ENCODE peak calls at places on chromosomes 4 and X, in six cellular contexts. A is hypothalamus; S is iris pigment epithelial cell; Z is CD8-positive, alpha-beta memory T cell; K is NCI-H2081; T is activated CD4-positive, CD25-positive, alpha-beta regulatory T cell. J is an unnamed sample.

GRCh38 chr4:148062301-148062950 is 330.5 kb downstream of the ARHGAP10 start:
- DNase-seq in A (no peak), S (no peak), Z (no peak), K (no peak), T (no peak), J (no peak)

GRCh38 chr4:142846729-142847606 is 867 bp upstream of the INPP4B start:
- DNase-seq in A (peak), S (no peak), Z (peak), K (peak), T (peak), J (peak)

GRCh38 chr4:115657991-115658390 is 544.6 kb upstream of the NDST4 start:
- DNase-seq in A (no peak), S (no peak), Z (no peak), K (no peak), T (no peak), J (peak)

GRCh38 chr4:3819210-3819919 is 53.2 kb downstream of the ADRA2C start:
- DNase-seq in A (no peak), S (no peak), Z (no peak), K (no peak), T (no peak), J (no peak)

GRCh38 chrX:76454456-76454927 is 27.0 kb downstream of the MAGEE1 start:
- DNase-seq in A (no peak), S (peak), Z (no peak), K (no peak), T (no peak), J (peak)

GRCh38 chrX:21479695-21480280 is 105.6 kb downstream of the CNKSR2 start:
- DNase-seq in A (no peak), S (peak), Z (no peak), K (peak), T (no peak), J (peak)

GRCh38 chrX:29275928-29276327 is 688.7 kb downstream of the IL1RAPL1 start:
- DNase-seq in A (no peak), S (no peak), Z (no peak), K (no peak), T (no peak), J (no peak)

GRCh38 chr4:37685211-37685725 is 908 bp downstream of the RELL1 start:
- DNase-seq in A (no peak), S (peak), Z (peak), K (peak), T (no peak), J (peak)

GRCh38 chr4:110361921-110362320 is 114.0 kb upstream of the ENPEP start:
- DNase-seq in A (no peak), S (peak), Z (no peak), K (no peak), T (no peak), J (peak)

GRCh38 chrX:4622768-4623167 is 909.3 kb upstream of the PRKX start:
- DNase-seq in A (no peak), S (no peak), Z (no peak), K (peak), T (no peak), J (peak)

GRCh38 chr4:163866728-163867313 is 372.3 kb downstream of the TMA16 start:
- DNase-seq in A (no peak), S (peak), Z (no peak), K (no peak), T (no peak), J (no peak)

GRCh38 chr4:87732033-87732770 is 67.2 kb upstream of the IBSP start:
- DNase-seq in A (no peak), S (no peak), Z (no peak), K (no peak), T (no peak), J (no peak)

GRCh38 chr4:82721819-82722423 is 76.7 kb downstream of the SCD5 start:
- DNase-seq in A (peak), S (no peak), Z (no peak), K (peak), T (no peak), J (no peak)

GRCh38 chrX:121014826-121015225 is 29.3 kb upstream of the CT47A1 start:
- DNase-seq in A (no peak), S (no peak), Z (no peak), K (no peak), T (no peak), J (no peak)

GRCh38 chr4:179662522-179662921 is 2220.3 kb upstream of the AGA start:
- DNase-seq in A (no peak), S (peak), Z (no peak), K (no peak), T (no peak), J (no peak)

GRCh38 chr4:1407657-1408333 is 1.6 kb upstream of the NKX1-1 start:
- DNase-seq in A (no peak), S (no peak), Z (no peak), K (no peak), T (no peak), J (no peak)

GRCh38 chrX:130680164-130681035 is 222.6 kb downstream of the ENOX2 start:
- DNase-seq in A (no peak), S (peak), Z (no peak), K (no peak), T (no peak), J (no peak)

GRCh38 chr4:100062921-100063320 is 112.8 kb upstream of the H2AZ1 start:
- DNase-seq in A (no peak), S (peak), Z (no peak), K (no peak), T (no peak), J (no peak)

GRCh38 chr4:187251896-187252295 is 528.2 kb upstream of the FAT1 start:
- DNase-seq in A (no peak), S (peak), Z (no peak), K (no peak), T (no peak), J (no peak)

GRCh38 chr4:93776386-93777080 is 52.0 kb upstream of the ATOH1 start:
- DNase-seq in A (no peak), S (peak), Z (no peak), K (peak), T (no peak), J (no peak)

GRCh38 chrX:30693999-30694650 is 40.9 kb downstream of the GK start:
- DNase-seq in A (no peak), S (no peak), Z (no peak), K (no peak), T (no peak), J (no peak)

GRCh38 chr4:137711502-137711901 is 179.2 kb upstream of the PCDH18 start:
- DNase-seq in A (no peak), S (no peak), Z (no peak), K (no peak), T (no peak), J (peak)

GRCh38 chr4:186820371-186820990 is 96.8 kb upstream of the FAT1 start:
- DNase-seq in A (no peak), S (peak), Z (no peak), K (no peak), T (no peak), J (no peak)

GRCh38 chr4:71375494-71375893 is 36.7 kb downstream of the SLC4A4 start:
- DNase-seq in A (no peak), S (no peak), Z (no peak), K (no peak), T (no peak), J (no peak)

GRCh38 chr4:4659871-4660651 is 118.2 kb upstream of the STX18 start:
- DNase-seq in A (no peak), S (peak), Z (no peak), K (no peak), T (no peak), J (peak)

GRCh38 chrX:41912922-41913321 is 10.4 kb downstream of the CASK start:
- DNase-seq in A (no peak), S (no peak), Z (no peak), K (no peak), T (no peak), J (no peak)

GRCh38 chr4:156771171-156771837 is 200.3 kb downstream of the PDGFC start:
- DNase-seq in A (no peak), S (peak), Z (no peak), K (peak), T (no peak), J (peak)

GRCh38 chr4:134201216-134202098 is at the start of gene PABPC4L:
- DNase-seq in A (no peak), S (peak), Z (no peak), K (peak), T (no peak), J (peak)

GRCh38 chr4:10160280-10160856 is 43.8 kb upstream of the WDR1 start:
- DNase-seq in A (no peak), S (peak), Z (no peak), K (peak), T (no peak), J (peak)

GRCh38 chr4:8289956-8290700 is 20.6 kb downstream of the HTRA3 start:
- DNase-seq in A (no peak), S (no peak), Z (peak), K (no peak), T (no peak), J (no peak)

GRCh38 chr4:6933691-6934430 is 24.2 kb downstream of the TBC1D14 start:
- DNase-seq in A (no peak), S (no peak), Z (no peak), K (no peak), T (no peak), J (no peak)

GRCh38 chr4:32775049-32775448 is 2054.9 kb downstream of the PCDH7 start:
- DNase-seq in A (no peak), S (peak), Z (no peak), K (peak), T (no peak), J (no peak)

GRCh38 chr4:156941940-156942548 is 29.6 kb downstream of the PDGFC start:
- DNase-seq in A (no peak), S (peak), Z (no peak), K (peak), T (no peak), J (peak)

GRCh38 chr4:89745708-89746107 is 91.3 kb downstream of the SNCA start:
- DNase-seq in A (no peak), S (no peak), Z (no peak), K (no peak), T (no peak), J (no peak)

GRCh38 chr4:88320174-88320779 is 35.9 kb upstream of the PPM1K start:
- DNase-seq in A (no peak), S (peak), Z (no peak), K (no peak), T (no peak), J (no peak)

GRCh38 chrX:154126101-154126500 is 17.9 kb upstream of the OPN1LW start:
- DNase-seq in A (no peak), S (no peak), Z (no peak), K (no peak), T (no peak), J (no peak)

J was measured in ELF-1.